ENCODE peak calls at places on chromosomes 12 and 14, in six cellular contexts. O is NCI-H460, P is HEK293T, B is lower leg skin, M is T-helper 9 cell, E is C1 segment of cervical spinal cord. Y is an unnamed sample.

GRCh38 chr14:41993687-41994086 is 387.0 kb downstream of the LRFN5 start:
- DNase-seq in O (no peak), P (no peak), B (no peak), M (no peak), E (no peak), Y (no peak)

GRCh38 chr12:107115119-107115518 is 21.8 kb upstream of the CRY1 start:
- DNase-seq in O (no peak), P (no peak), B (no peak), M (no peak), E (no peak), Y (no peak)

GRCh38 chr12:22657538-22657937 is 32.6 kb downstream of the ETNK1 start:
- DNase-seq in O (no peak), P (no peak), B (no peak), M (no peak), E (no peak), Y (no peak)

GRCh38 chr12:47779301-47779942 is 6.4 kb downstream of the SLC48A1 start:
- DNase-seq in O (peak), P (peak), B (peak), M (peak), E (peak), Y (peak)

GRCh38 chr12:130357241-130357640 is 19.6 kb downstream of the PIWIL1 start:
- DNase-seq in O (no peak), P (no peak), B (no peak), M (no peak), E (no peak), Y (peak)

GRCh38 chr12:79119796-79120195 is 255.2 kb downstream of the SYT1 start:
- DNase-seq in O (no peak), P (peak), B (no peak), M (no peak), E (no peak), Y (no peak)

GRCh38 chr12:7439579-7440505 is 4.1 kb downstream of the CD163L1 start:
- DNase-seq in O (peak), P (peak), B (no peak), M (no peak), E (no peak), Y (peak)

GRCh38 chr12:53533476-53533875 is 26.2 kb upstream of the NPFF start:
- DNase-seq in O (no peak), P (no peak), B (peak), M (no peak), E (no peak), Y (no peak)

GRCh38 chr12:81866081-81866480 is 106.9 kb upstream of the PPFIA2 start:
- DNase-seq in O (no peak), P (no peak), B (peak), M (no peak), E (no peak), Y (no peak)

GRCh38 chr14:93525691-93526451 is 95.1 kb downstream of the UNC79 start:
- DNase-seq in O (no peak), P (no peak), B (no peak), M (no peak), E (no peak), Y (no peak)

GRCh38 chr12:31353730-31354708 is 28.1 kb upstream of the SINHCAF start:
- DNase-seq in O (no peak), P (no peak), B (no peak), M (no peak), E (peak), Y (no peak)

GRCh38 chr14:86464386-86464785 is 934.4 kb downstream of the FLRT2 start:
- DNase-seq in O (no peak), P (no peak), B (no peak), M (no peak), E (no peak), Y (no peak)

GRCh38 chr14:73741386-73741875 is 27.2 kb upstream of the PNMA1 start:
- DNase-seq in O (no peak), P (no peak), B (peak), M (peak), E (no peak), Y (peak)

GRCh38 chr12:102061096-102061555 is 665 bp downstream of the WASHC3 start:
- DNase-seq in O (no peak), P (no peak), B (no peak), M (no peak), E (no peak), Y (no peak)